ENCODE peak calls at places on chromosomes 6 and 20, in nine cellular contexts. C is NCI-H2029 treated with DMSO at 0.1 percent for 48 hours; V is HT1080; B is amniotic stem cell; E is hippocampal formation; G is foreskin fibroblast; A is effector memory CD4-positive, alpha-beta T cell; S is cardiac septum; R is left ventricle myocardium inferior. L is an unnamed sample.

GRCh38 chr20:5474646-5475550 is 158.1 kb upstream of the PROKR2 start:
- DNase-seq in C (peak; percentile 80), V (no peak), B (no peak), E (no peak), G (no peak), A (no peak), S (no peak), R (no peak), L (no peak)

GRCh38 chr20:24741673-24742072 is 207.4 kb upstream of the CST7 start:
- DNase-seq in C (no peak), V (no peak), B (no peak), E (no peak), G (no peak), A (no peak), S (no peak), R (no peak), L (no peak)

GRCh38 chr6:111593516-111593824 is 12.2 kb downstream of the TRAF3IP2 start:
- DNase-seq in C (no peak), V (no peak), B (no peak), E (no peak), G (no peak), A (no peak), S (no peak), R (no peak), L (no peak)

GRCh38 chr20:36384022-36384619 is 78.0 kb downstream of the DLGAP4 start:
- DNase-seq in C (no peak), V (peak; percentile 46), B (no peak), E (no peak), G (no peak), A (no peak), S (no peak), R (no peak), L (peak; percentile 27)

GRCh38 chr20:62617711-62618483 is 24.4 kb upstream of the SLCO4A1 start:
- DNase-seq in C (no peak), V (peak; percentile 77), B (no peak), E (no peak), G (no peak), A (peak; percentile 36), S (peak; percentile 93), R (peak; percentile 76), L (peak; percentile 64)

GRCh38 chr6:36028887-36029324 is 1.3 kb downstream of the MAPK14 start:
- DNase-seq in C (peak; percentile 12), V (peak; percentile 77), B (peak; percentile 34), E (peak; percentile 21), G (peak; percentile 68), A (peak; percentile 29), S (peak; percentile 83), R (peak; percentile 63), L (peak; percentile 59)

GRCh38 chr6:13604546-13605416 is 10.4 kb upstream of the NOL7 start:
- DNase-seq in C (no peak), V (no peak), B (no peak), E (no peak), G (no peak), A (no peak), S (no peak), R (no peak), L (no peak)

GRCh38 chr6:36623547-36624459 is 29.6 kb downstream of the SRSF3 start:
- DNase-seq in C (peak; percentile 79), V (peak; percentile 80), B (no peak), E (peak; percentile 62), G (peak; percentile 61), A (peak; percentile 62), S (peak; percentile 90), R (peak; percentile 84), L (peak; percentile 60)

GRCh38 chr6:66065313-66065712 is 358.3 kb upstream of the EYS start:
- DNase-seq in C (no peak), V (no peak), B (no peak), E (no peak), G (no peak), A (no peak), S (no peak), R (no peak), L (peak; percentile 49)

GRCh38 chr20:51064160-51064559 is 41.3 kb upstream of the KCNG1 start:
- DNase-seq in C (no peak), V (no peak), B (no peak), E (no peak), G (no peak), A (no peak), S (no peak), R (no peak), L (no peak)

GRCh38 chr20:3472105-3472504 is 1.3 kb downstream of the ATRN start:
- DNase-seq in C (no peak), V (no peak), B (no peak), E (no peak), G (no peak), A (no peak), S (no peak), R (no peak), L (no peak)

GRCh38 chr6:35028781-35029180 is 112.4 kb downstream of the TCP11 start:
- DNase-seq in C (no peak), V (no peak), B (no peak), E (no peak), G (no peak), A (no peak), S (no peak), R (no peak), L (no peak)

GRCh38 chr6:52399511-52400315 is 20.4 kb upstream of the EFHC1 start:
- DNase-seq in C (peak; percentile 55), V (peak; percentile 65), B (peak; percentile 40), E (peak; percentile 80), G (peak; percentile 42), A (no peak), S (no peak), R (no peak), L (peak; percentile 29)

GRCh38 chr6:34025851-34026250 is 120.0 kb downstream of the GRM4 start:
- DNase-seq in C (no peak), V (no peak), B (no peak), E (no peak), G (no peak), A (no peak), S (no peak), R (no peak), L (no peak)

GRCh38 chr20:50041238-50041915 is 58.6 kb downstream of the SNAI1 start:
- DNase-seq in C (no peak), V (no peak), B (no peak), E (no peak), G (no peak), A (no peak), S (no peak), R (no peak), L (peak; percentile 82)

GRCh38 chr6:18362058-18362561 is 25.0 kb upstream of the RNF144B start:
- DNase-seq in C (no peak), V (peak; percentile 69), B (peak; percentile 37), E (peak; percentile 38), G (peak; percentile 82), A (no peak), S (no peak), R (no peak), L (no peak)

GRCh38 chr6:3887150-3887700 is 38.1 kb downstream of the FAM50B start:
- DNase-seq in C (no peak), V (peak; percentile 29), B (no peak), E (peak; percentile 20), G (peak; percentile 40), A (no peak), S (no peak), R (no peak), L (peak; percentile 17)

GRCh38 chr20:2559641-2560040 is 23.3 kb downstream of the TMC2 start:
- DNase-seq in C (no peak), V (no peak), B (no peak), E (peak; percentile 21), G (no peak), A (no peak), S (no peak), R (no peak), L (no peak)

GRCh38 chr6:73811706-73812105 is 115.7 kb downstream of the CD109 start:
- DNase-seq in C (no peak), V (no peak), B (no peak), E (no peak), G (no peak), A (no peak), S (no peak), R (no peak), L (no peak)

GRCh38 chr20:25076731-25077609 is 5.0 kb downstream of the VSX1 start:
- DNase-seq in C (peak; percentile 89), V (peak; percentile 34), B (no peak), E (no peak), G (peak; percentile 10), A (no peak), S (peak; percentile 27), R (no peak), L (peak; percentile 7)

GRCh38 chr6:22106445-22106844 is 190.4 kb downstream of the PRL start:
- DNase-seq in C (no peak), V (no peak), B (no peak), E (no peak), G (no peak), A (no peak), S (no peak), R (no peak), L (no peak)

GRCh38 chr20:1415667-1416468 is 23.0 kb upstream of the FKBP1A start:
- DNase-seq in C (no peak), V (peak; percentile 100), B (peak; percentile 73), E (no peak), G (peak; percentile 98), A (no peak), S (no peak), R (no peak), L (peak; percentile 68)

GRCh38 chr6:122381494-122382083 is 17.9 kb upstream of the HSF2 start:
- DNase-seq in C (peak; percentile 20), V (peak; percentile 46), B (peak; percentile 62), E (peak; percentile 68), G (peak; percentile 56), A (peak; percentile 17), S (no peak), R (peak; percentile 20), L (peak; percentile 52)

GRCh38 chr6:96704713-96705112 is 132.6 kb downstream of the GPR63 start:
- DNase-seq in C (no peak), V (peak; percentile 48), B (no peak), E (no peak), G (no peak), A (no peak), S (no peak), R (no peak), L (no peak)

GRCh38 chr20:62927128-62927705 is 912 bp upstream of the DIDO1 start:
- DNase-seq in C (no peak), V (no peak), B (no peak), E (no peak), G (no peak), A (no peak), S (no peak), R (no peak), L (no peak)

GRCh38 chr6:140485740-140486467 is 1111.5 kb upstream of the CITED2 start:
- DNase-seq in C (no peak), V (peak; percentile 71), B (peak; percentile 82), E (no peak), G (peak; percentile 85), A (no peak), S (no peak), R (no peak), L (peak; percentile 78)

GRCh38 chr20:24789877-24790276 is 159.2 kb upstream of the CST7 start:
- DNase-seq in C (no peak), V (no peak), B (no peak), E (no peak), G (no peak), A (no peak), S (no peak), R (no peak), L (no peak)

GRCh38 chr6:42782689-42783176 is 881 bp downstream of the BICRAL start:
- DNase-seq in C (peak; percentile 75), V (peak; percentile 83), B (peak; percentile 72), E (peak; percentile 87), G (peak; percentile 93), A (peak; percentile 66), S (peak; percentile 90), R (peak; percentile 77), L (peak; percentile 69)

GRCh38 chr6:109579361-109579760 is 96.3 kb upstream of the ZBTB24 start:
- DNase-seq in C (no peak), V (peak; percentile 3), B (no peak), E (no peak), G (no peak), A (no peak), S (no peak), R (no peak), L (peak; percentile 61)

GRCh38 chr6:124812067-124812466 is 150.2 kb upstream of the RNF217 start:
- DNase-seq in C (no peak), V (no peak), B (no peak), E (no peak), G (no peak), A (no peak), S (no peak), R (no peak), L (no peak)

GRCh38 chr6:11028959-11029358 is 15.1 kb downstream of the ELOVL2 start:
- DNase-seq in C (no peak), V (no peak), B (no peak), E (no peak), G (no peak), A (no peak), S (no peak), R (no peak), L (no peak)